ENCODE peak calls at places on chromosome 18, in seven cellular contexts. One of them, this sample, is unnamed.

GRCh38 chr18:31837879-31838278 is 77.2 kb upstream of the SLC25A52 start:
- DNase-seq in fibroblast of lung: no peak
- DNase-seq in GM12865: no peak
- DNase-seq in GM06990: no peak
- DNase-seq in activated CD8-positive, alpha-beta T cell treated with anti-CD3 and anti-CD28 coated beads for 36 hours: no peak
- DNase-seq in hepatocyte: no peak
- DNase-seq in psoas muscle: no peak
- DNase-seq in this sample: no peak

GRCh38 chr18:61637905-61638304 is 254.9 kb downstream of the RNF152 start:
- DNase-seq in psoas muscle: no peak
- DNase-seq in fibroblast of lung: no peak
- DNase-seq in hepatocyte: no peak
- DNase-seq in GM12865: no peak
- DNase-seq in GM06990: no peak
- DNase-seq in activated CD8-positive, alpha-beta T cell treated with anti-CD3 and anti-CD28 coated beads for 36 hours: no peak
- DNase-seq in this sample: no peak

GRCh38 chr18:32674491-32674890 is 98.3 kb downstream of the KLHL14 start:
- DNase-seq in GM12865: no peak
- DNase-seq in GM06990: no peak
- DNase-seq in hepatocyte: no peak
- DNase-seq in activated CD8-positive, alpha-beta T cell treated with anti-CD3 and anti-CD28 coated beads for 36 hours: no peak
- DNase-seq in fibroblast of lung: no peak
- DNase-seq in psoas muscle: no peak
- DNase-seq in this sample: no peak

GRCh38 chr18:3649135-3649558 is 199.2 kb downstream of the TGIF1 start:
- DNase-seq in hepatocyte: no peak
- DNase-seq in GM06990: no peak
- DNase-seq in psoas muscle: no peak
- DNase-seq in GM12865: no peak
- DNase-seq in fibroblast of lung: peak
- DNase-seq in activated CD8-positive, alpha-beta T cell treated with anti-CD3 and anti-CD28 coated beads for 36 hours: no peak
- DNase-seq in this sample: no peak

GRCh38 chr18:79396431-79397287 is 929 bp downstream of the NFATC1 start:
- DNase-seq in activated CD8-positive, alpha-beta T cell treated with anti-CD3 and anti-CD28 coated beads for 36 hours: peak
- DNase-seq in GM12865: peak
- DNase-seq in psoas muscle: peak
- DNase-seq in fibroblast of lung: peak
- DNase-seq in hepatocyte: peak
- DNase-seq in GM06990: no peak
- DNase-seq in this sample: no peak

GRCh38 chr18:2981212-2981728 is 31.7 kb downstream of the LPIN2 start:
- DNase-seq in GM12865: peak
- DNase-seq in fibroblast of lung: peak
- DNase-seq in hepatocyte: peak
- DNase-seq in activated CD8-positive, alpha-beta T cell treated with anti-CD3 and anti-CD28 coated beads for 36 hours: peak
- DNase-seq in GM06990: no peak
- DNase-seq in psoas muscle: no peak
- DNase-seq in this sample: no peak

GRCh38 chr18:57984490-57985109 is 59.4 kb upstream of the NEDD4L start:
- DNase-seq in hepatocyte: no peak
- DNase-seq in GM06990: no peak
- DNase-seq in GM12865: no peak
- DNase-seq in psoas muscle: no peak
- DNase-seq in activated CD8-positive, alpha-beta T cell treated with anti-CD3 and anti-CD28 coated beads for 36 hours: no peak
- DNase-seq in fibroblast of lung: no peak
- DNase-seq in this sample: no peak

GRCh38 chr18:9742588-9743131 is 34.6 kb downstream of the RAB31 start:
- DNase-seq in psoas muscle: no peak
- DNase-seq in fibroblast of lung: no peak
- DNase-seq in hepatocyte: no peak
- DNase-seq in GM12865: no peak
- DNase-seq in activated CD8-positive, alpha-beta T cell treated with anti-CD3 and anti-CD28 coated beads for 36 hours: no peak
- DNase-seq in GM06990: no peak
- DNase-seq in this sample: no peak

GRCh38 chr18:45656194-45656593 is 40.9 kb downstream of the SLC14A2 start:
- DNase-seq in GM06990: no peak
- DNase-seq in hepatocyte: no peak
- DNase-seq in activated CD8-positive, alpha-beta T cell treated with anti-CD3 and anti-CD28 coated beads for 36 hours: no peak
- DNase-seq in fibroblast of lung: no peak
- DNase-seq in GM12865: no peak
- DNase-seq in psoas muscle: no peak
- DNase-seq in this sample: no peak

GRCh38 chr18:54149078-54149697 is 75.3 kb downstream of the MBD2 start:
- DNase-seq in GM06990: peak
- DNase-seq in psoas muscle: no peak
- DNase-seq in hepatocyte: peak
- DNase-seq in fibroblast of lung: peak
- DNase-seq in activated CD8-positive, alpha-beta T cell treated with anti-CD3 and anti-CD28 coated beads for 36 hours: peak
- DNase-seq in GM12865: peak
- DNase-seq in this sample: no peak

GRCh38 chr18:61201516-61201915 is 131.7 kb upstream of the CDH20 start:
- DNase-seq in hepatocyte: no peak
- DNase-seq in fibroblast of lung: no peak
- DNase-seq in activated CD8-positive, alpha-beta T cell treated with anti-CD3 and anti-CD28 coated beads for 36 hours: no peak
- DNase-seq in psoas muscle: no peak
- DNase-seq in GM06990: no peak
- DNase-seq in GM12865: no peak
- DNase-seq in this sample: no peak

GRCh38 chr18:6942742-6943141 is 174.9 kb downstream of the LAMA1 start:
- DNase-seq in activated CD8-positive, alpha-beta T cell treated with anti-CD3 and anti-CD28 coated beads for 36 hours: no peak
- DNase-seq in fibroblast of lung: no peak
- DNase-seq in GM06990: no peak
- DNase-seq in psoas muscle: no peak
- DNase-seq in GM12865: no peak
- DNase-seq in hepatocyte: no peak
- DNase-seq in this sample: no peak

GRCh38 chr18:79859314-79859713 is 61.6 kb downstream of the KCNG2 start:
- DNase-seq in GM06990: no peak
- DNase-seq in psoas muscle: no peak
- DNase-seq in fibroblast of lung: no peak
- DNase-seq in activated CD8-positive, alpha-beta T cell treated with anti-CD3 and anti-CD28 coated beads for 36 hours: no peak
- DNase-seq in GM12865: no peak
- DNase-seq in hepatocyte: no peak
- DNase-seq in this sample: no peak

GRCh38 chr18:23135679-23136325 is 517 bp downstream of the CABLES1 start:
- DNase-seq in psoas muscle: peak
- DNase-seq in GM06990: peak
- DNase-seq in GM12865: peak
- DNase-seq in activated CD8-positive, alpha-beta T cell treated with anti-CD3 and anti-CD28 coated beads for 36 hours: peak
- DNase-seq in hepatocyte: peak
- DNase-seq in fibroblast of lung: no peak
- DNase-seq in this sample: peak

GRCh38 chr18:48408727-48409590 is at the start of gene ZBTB7C:
- DNase-seq in GM06990: peak
- DNase-seq in hepatocyte: peak
- DNase-seq in activated CD8-positive, alpha-beta T cell treated with anti-CD3 and anti-CD28 coated beads for 36 hours: peak
- DNase-seq in psoas muscle: peak
- DNase-seq in GM12865: no peak
- DNase-seq in fibroblast of lung: no peak
- DNase-seq in this sample: peak

GRCh38 chr18:5720132-5720531 is 175.2 kb downstream of the TMEM200C start:
- DNase-seq in psoas muscle: no peak
- DNase-seq in GM12865: no peak
- DNase-seq in fibroblast of lung: no peak
- DNase-seq in activated CD8-positive, alpha-beta T cell treated with anti-CD3 and anti-CD28 coated beads for 36 hours: no peak
- DNase-seq in hepatocyte: no peak
- DNase-seq in GM06990: no peak
- DNase-seq in this sample: no peak

GRCh38 chr18:79950440-79951341 is 762 bp downstream of the SLC66A2 start:
- DNase-seq in GM12865: peak
- DNase-seq in GM06990: peak
- DNase-seq in psoas muscle: peak
- DNase-seq in hepatocyte: peak
- DNase-seq in fibroblast of lung: no peak
- DNase-seq in activated CD8-positive, alpha-beta T cell treated with anti-CD3 and anti-CD28 coated beads for 36 hours: no peak
- DNase-seq in this sample: no peak

GRCh38 chr18:37564796-37565137 is 831 bp downstream of the CELF4 start:
- DNase-seq in hepatocyte: peak
- DNase-seq in GM12865: no peak
- DNase-seq in activated CD8-positive, alpha-beta T cell treated with anti-CD3 and anti-CD28 coated beads for 36 hours: peak
- DNase-seq in fibroblast of lung: peak
- DNase-seq in GM06990: no peak
- DNase-seq in psoas muscle: peak
- DNase-seq in this sample: peak

GRCh38 chr18:79964330-79965118 is at the start of gene HSBP1L1:
- DNase-seq in GM06990: peak
- DNase-seq in activated CD8-positive, alpha-beta T cell treated with anti-CD3 and anti-CD28 coated beads for 36 hours: peak
- DNase-seq in GM12865: peak
- DNase-seq in psoas muscle: peak
- DNase-seq in fibroblast of lung: peak
- DNase-seq in hepatocyte: peak
- DNase-seq in this sample: no peak

GRCh38 chr18:76405761-76406356 is 89.2 kb downstream of the ZNF516 start:
- DNase-seq in psoas muscle: peak
- DNase-seq in GM12865: peak
- DNase-seq in fibroblast of lung: peak
- DNase-seq in GM06990: peak
- DNase-seq in activated CD8-positive, alpha-beta T cell treated with anti-CD3 and anti-CD28 coated beads for 36 hours: peak
- DNase-seq in hepatocyte: peak
- DNase-seq in this sample: peak

DNA sequence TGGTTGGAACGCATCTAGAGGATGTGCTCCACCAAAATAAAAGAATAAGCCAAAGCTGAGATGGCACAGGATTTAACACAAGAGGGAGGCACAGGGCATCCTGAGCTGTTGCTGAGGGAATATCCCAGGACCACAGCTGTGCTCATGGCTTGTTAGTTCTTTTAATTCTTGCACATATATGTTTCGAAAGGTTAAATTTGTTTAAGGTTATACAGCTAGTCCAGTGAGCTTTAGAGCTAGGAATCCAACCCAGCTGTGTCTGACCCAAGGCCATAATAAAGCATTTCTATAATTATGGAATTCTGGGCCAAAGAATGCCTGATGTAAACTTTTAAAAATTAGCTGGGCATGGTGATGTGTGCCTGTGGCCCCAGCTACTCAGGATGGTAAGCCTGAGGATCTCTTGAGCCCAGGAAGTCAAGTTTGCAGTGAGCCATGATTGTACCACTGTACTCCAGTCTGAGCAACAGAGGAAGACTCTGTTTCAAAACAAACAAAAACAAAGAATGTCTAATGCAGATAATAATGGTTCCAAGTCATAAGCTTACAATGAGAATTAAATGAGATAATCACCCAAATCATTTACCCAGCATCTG is 66.4 kb upstream of the CCBE1 start:
- DNase-seq in fibroblast of lung: peak
- DNase-seq in activated CD8-positive, alpha-beta T cell treated with anti-CD3 and anti-CD28 coated beads for 36 hours: no peak
- DNase-seq in GM12865: no peak
- DNase-seq in hepatocyte: no peak
- DNase-seq in GM06990: no peak
- DNase-seq in psoas muscle: no peak
- DNase-seq in this sample: no peak
- TF ChIP-seq CTCF in fibroblast of lung: peak
- TF ChIP-seq CTCF in activated CD8-positive, alpha-beta T cell treated with anti-CD3 and anti-CD28 coated beads for 36 hours: no peak
- TF ChIP-seq CTCF in GM12865: no peak
- TF ChIP-seq CTCF in hepatocyte: no peak
- TF ChIP-seq CTCF in GM06990: no peak
- TF ChIP-seq CTCF in psoas muscle: no peak
- TF ChIP-seq CTCF in this sample: no peak

DNA sequence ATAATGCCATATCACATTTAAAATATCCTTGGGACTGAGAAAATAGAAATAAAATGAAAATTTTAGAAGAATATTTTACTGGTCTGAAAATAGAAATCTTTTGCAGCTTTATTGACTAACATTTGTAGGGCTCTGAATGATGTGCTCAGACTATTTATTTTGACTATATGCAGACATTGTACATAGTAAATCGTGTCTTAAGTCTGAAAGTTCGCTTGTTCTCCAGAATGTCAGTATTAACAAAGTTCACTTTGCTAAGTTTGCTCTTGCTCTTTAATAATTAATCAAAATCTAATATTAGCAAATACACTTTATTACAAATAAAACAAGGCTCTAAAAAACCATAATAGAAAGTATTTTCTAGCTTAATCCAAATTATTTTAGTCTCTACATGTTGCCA is 219.8 kb downstream of the WDR7 start:
- DNase-seq in GM12865: no peak
- DNase-seq in psoas muscle: no peak
- DNase-seq in GM06990: no peak
- DNase-seq in hepatocyte: no peak
- DNase-seq in fibroblast of lung: no peak
- DNase-seq in activated CD8-positive, alpha-beta T cell treated with anti-CD3 and anti-CD28 coated beads for 36 hours: no peak
- DNase-seq in this sample: no peak
- TF ChIP-seq CTCF in GM12865: no peak
- TF ChIP-seq CTCF in psoas muscle: no peak
- TF ChIP-seq CTCF in GM06990: no peak
- TF ChIP-seq CTCF in hepatocyte: no peak
- TF ChIP-seq CTCF in fibroblast of lung: no peak
- TF ChIP-seq CTCF in activated CD8-positive, alpha-beta T cell treated with anti-CD3 and anti-CD28 coated beads for 36 hours: no peak
- TF ChIP-seq CTCF in this sample: no peak

DNA sequence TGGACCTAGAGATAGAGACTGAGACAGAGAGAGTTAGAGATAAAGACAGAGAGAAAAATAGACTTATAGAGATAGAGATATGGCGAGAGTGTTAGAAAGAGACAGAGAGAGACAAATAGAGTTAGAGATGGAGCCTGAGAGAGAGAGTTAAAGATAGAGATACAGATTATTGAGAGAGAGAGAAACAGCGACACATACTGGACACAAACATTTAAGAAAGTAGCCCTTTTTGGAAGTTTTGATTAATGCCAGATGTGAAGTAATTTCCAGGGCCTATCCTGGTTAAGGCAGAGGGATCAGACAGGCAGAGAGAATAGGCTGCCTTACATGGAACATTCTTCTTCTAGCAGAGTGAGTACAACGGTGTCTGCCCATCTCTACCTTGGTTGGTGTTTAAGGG is 311.6 kb upstream of the CDH7 start:
- DNase-seq in psoas muscle: no peak
- DNase-seq in GM12865: no peak
- DNase-seq in hepatocyte: peak
- DNase-seq in GM06990: no peak
- DNase-seq in fibroblast of lung: no peak
- DNase-seq in activated CD8-positive, alpha-beta T cell treated with anti-CD3 and anti-CD28 coated beads for 36 hours: no peak
- DNase-seq in this sample: no peak
- TF ChIP-seq CTCF in psoas muscle: no peak
- TF ChIP-seq CTCF in GM12865: no peak
- TF ChIP-seq CTCF in hepatocyte: peak
- TF ChIP-seq CTCF in GM06990: no peak
- TF ChIP-seq CTCF in fibroblast of lung: no peak
- TF ChIP-seq CTCF in activated CD8-positive, alpha-beta T cell treated with anti-CD3 and anti-CD28 coated beads for 36 hours: no peak
- TF ChIP-seq CTCF in this sample: no peak

DNA sequence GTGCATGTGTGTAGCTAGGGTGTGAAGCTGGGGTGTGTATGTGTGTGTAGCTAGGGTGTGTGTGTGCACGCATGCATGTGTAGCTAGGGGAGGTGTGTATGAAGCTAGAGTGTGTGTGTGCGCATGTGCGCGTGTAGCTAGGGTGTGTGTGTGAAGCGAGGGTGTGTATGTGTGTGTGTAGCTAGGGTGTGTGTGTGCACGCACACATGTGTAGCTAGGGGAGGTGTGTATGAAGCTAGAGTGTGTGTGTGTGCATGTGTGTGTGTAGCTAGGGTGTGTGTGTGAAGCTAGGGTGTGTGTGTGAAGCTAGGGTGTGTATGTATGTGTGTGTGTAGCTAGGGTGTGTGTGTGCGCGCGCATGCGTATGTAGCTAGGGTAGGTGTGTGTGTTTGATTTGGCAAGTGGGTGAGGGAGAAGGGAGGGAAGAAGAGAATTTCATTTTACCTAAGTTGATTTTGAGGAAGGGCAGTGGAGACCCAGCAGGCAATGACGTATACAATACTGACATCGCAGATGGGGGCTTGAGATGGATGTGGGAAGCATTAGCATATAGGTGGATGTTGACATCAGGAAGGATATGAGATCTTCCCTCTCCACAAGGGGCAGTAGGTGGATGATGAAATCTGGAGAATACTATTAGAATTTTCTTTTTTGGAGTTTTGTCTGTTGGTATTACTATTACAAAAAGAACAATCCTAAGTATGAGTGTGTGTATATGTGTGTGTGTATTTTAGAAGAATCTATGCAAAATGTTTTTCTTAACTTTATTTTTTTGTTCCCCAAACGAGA is 70.7 kb downstream of the PRELID3A start:
- DNase-seq in psoas muscle: no peak
- DNase-seq in hepatocyte: no peak
- DNase-seq in GM06990: no peak
- DNase-seq in GM12865: no peak
- DNase-seq in fibroblast of lung: no peak
- DNase-seq in activated CD8-positive, alpha-beta T cell treated with anti-CD3 and anti-CD28 coated beads for 36 hours: no peak
- DNase-seq in this sample: no peak
- TF ChIP-seq CTCF in psoas muscle: no peak
- TF ChIP-seq CTCF in hepatocyte: peak
- TF ChIP-seq CTCF in GM06990: no peak
- TF ChIP-seq CTCF in GM12865: no peak
- TF ChIP-seq CTCF in fibroblast of lung: peak
- TF ChIP-seq CTCF in activated CD8-positive, alpha-beta T cell treated with anti-CD3 and anti-CD28 coated beads for 36 hours: no peak
- TF ChIP-seq CTCF in this sample: no peak

This sample was measured in mesothelial cell of epicardium.